ENCODE peak calls at places on chromosomes 2 and 18, in four cellular contexts. C, B, A and I are unnamed samples.

GRCh38 chr2:99827296-99827999 is 314.9 kb downstream of the AFF3 start:
- DNase-seq in C (no peak), B (no peak), A (no peak), I (no peak)

GRCh38 chr2:144414324-144414845 is 105.5 kb downstream of the ZEB2 start:
- DNase-seq in C (no peak), B (no peak), A (no peak), I (no peak)

GRCh38 chr2:96359310-96359709 is 23.7 kb downstream of the NCAPH start:
- DNase-seq in C (no peak), B (no peak), A (no peak), I (no peak)

GRCh38 chr18:7908686-7909299 is 341.7 kb downstream of the PTPRM start:
- DNase-seq in C (no peak), B (no peak), A (no peak), I (no peak)

GRCh38 chr2:85231952-85232351 is 95.8 kb downstream of the TGOLN2 start:
- DNase-seq in C (no peak), B (no peak), A (no peak), I (no peak)

GRCh38 chr2:37675006-37675405 is 3.6 kb upstream of the CDC42EP3 start:
- DNase-seq in C (no peak), B (no peak), A (no peak), I (no peak)

GRCh38 chr2:213013979-213014378 is 137.4 kb downstream of the IKZF2 start:
- DNase-seq in C (no peak), B (no peak), A (no peak), I (no peak)

GRCh38 chr2:180873219-180873618 is 107.2 kb upstream of the UBE2E3 start:
- DNase-seq in C (no peak), B (no peak), A (no peak), I (no peak)

GRCh38 chr2:242027676-242028450 is 158.3 kb downstream of the RTP5 start:
- DNase-seq in C (no peak), B (no peak), A (no peak), I (no peak)

GRCh38 chr2:72780483-72780882 is 45.4 kb downstream of the EXOC6B start:
- DNase-seq in C (peak), B (no peak), A (no peak), I (no peak)

GRCh38 chr2:45928946-45929345 is 277.5 kb downstream of the PRKCE start:
- DNase-seq in C (no peak), B (no peak), A (no peak), I (no peak)

GRCh38 chr2:60560734-60561649 is 7.5 kb upstream of the BCL11A start:
- DNase-seq in C (peak), B (no peak), A (peak), I (no peak)

GRCh38 chr2:113117594-113118262 is 9.7 kb upstream of the IL1RN start:
- DNase-seq in C (no peak), B (no peak), A (peak), I (no peak)

GRCh38 chr18:28175930-28176673 is 828 bp downstream of the CDH2 start:
- DNase-seq in C (no peak), B (no peak), A (no peak), I (no peak)

GRCh38 chr2:102789349-102790085 is 27.7 kb downstream of the TMEM182 start:
- DNase-seq in C (no peak), B (no peak), A (no peak), I (no peak)

GRCh38 chr2:70668432-70668831 is 99.6 kb downstream of the ADD2 start:
- DNase-seq in C (no peak), B (no peak), A (no peak), I (no peak)

GRCh38 chr2:174553811-174554493 is 43.7 kb downstream of the WIPF1 start:
- DNase-seq in C (no peak), B (no peak), A (no peak), I (no peak)

GRCh38 chr2:85436836-85437487 is 18.4 kb downstream of the SH2D6 start:
- DNase-seq in C (no peak), B (no peak), A (no peak), I (no peak)

GRCh38 chr2:197251576-197251975 is 59.0 kb downstream of the ANKRD44 start:
- DNase-seq in C (no peak), B (no peak), A (no peak), I (no peak)

DNA sequence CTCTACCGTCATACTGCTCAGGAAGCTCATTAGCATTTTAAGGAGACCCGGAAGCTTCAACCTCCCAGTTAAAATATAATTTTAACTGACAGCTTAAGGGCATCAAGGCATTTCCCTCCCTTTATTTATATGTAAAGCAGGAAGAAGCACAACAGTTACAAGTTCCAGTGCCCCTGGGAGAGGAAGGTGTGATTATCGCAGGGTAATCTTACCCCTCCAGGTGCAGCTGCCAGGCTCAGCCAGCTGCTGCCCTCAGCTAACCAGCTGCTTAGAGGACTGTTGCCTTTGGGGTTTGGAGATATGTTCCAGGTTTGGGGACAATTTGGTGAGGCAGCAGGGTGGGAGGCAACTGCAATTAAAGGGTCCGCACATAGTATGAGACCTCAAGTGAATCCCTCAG is 55.3 kb upstream of the SETBP1 start:
- DNase-seq in C (no peak), B (no peak), A (no peak), I (no peak)
- TF ChIP-seq TCF7L2 in C (no peak), B (no peak), A (no peak), I (no peak)

GRCh38 chr2:41937464-41937861 is 110.4 kb upstream of the PKDCC start:
- DNase-seq in C (no peak), B (no peak), A (no peak), I (no peak)

GRCh38 chr2:41941831-41942230 is 106.0 kb upstream of the PKDCC start:
- DNase-seq in C (no peak), B (no peak), A (no peak), I (no peak)

GRCh38 chr2:41940715-41941114 is 107.1 kb upstream of the PKDCC start:
- DNase-seq in C (no peak), B (no peak), A (peak), I (no peak)

GRCh38 chr2:41937921-41938708 is 109.7 kb upstream of the PKDCC start:
- DNase-seq in C (no peak), B (no peak), A (no peak), I (no peak)

DNA sequence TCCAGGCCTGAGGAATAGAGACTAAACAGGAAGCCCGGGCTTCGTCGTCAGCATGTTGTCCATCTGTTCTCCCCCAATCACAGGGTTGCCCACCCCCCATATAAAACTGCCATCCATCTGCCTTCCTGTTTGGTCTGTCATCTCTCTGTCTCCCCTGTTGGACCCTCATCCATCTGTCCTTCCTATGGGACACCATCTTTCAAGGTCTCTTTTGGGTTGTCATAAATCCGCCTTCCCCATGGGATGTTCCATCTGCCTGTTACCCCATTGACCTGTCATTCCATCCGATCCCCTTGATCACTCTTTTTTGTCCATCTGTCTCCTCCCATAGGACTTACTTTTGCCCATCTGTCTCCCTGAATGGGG is 108.4 kb upstream of the PKDCC start:
- DNase-seq in C (no peak), B (no peak), A (no peak), I (no peak)
- TF ChIP-seq REST in C (no peak), B (no peak), A (no peak), I (no peak)

DNA sequence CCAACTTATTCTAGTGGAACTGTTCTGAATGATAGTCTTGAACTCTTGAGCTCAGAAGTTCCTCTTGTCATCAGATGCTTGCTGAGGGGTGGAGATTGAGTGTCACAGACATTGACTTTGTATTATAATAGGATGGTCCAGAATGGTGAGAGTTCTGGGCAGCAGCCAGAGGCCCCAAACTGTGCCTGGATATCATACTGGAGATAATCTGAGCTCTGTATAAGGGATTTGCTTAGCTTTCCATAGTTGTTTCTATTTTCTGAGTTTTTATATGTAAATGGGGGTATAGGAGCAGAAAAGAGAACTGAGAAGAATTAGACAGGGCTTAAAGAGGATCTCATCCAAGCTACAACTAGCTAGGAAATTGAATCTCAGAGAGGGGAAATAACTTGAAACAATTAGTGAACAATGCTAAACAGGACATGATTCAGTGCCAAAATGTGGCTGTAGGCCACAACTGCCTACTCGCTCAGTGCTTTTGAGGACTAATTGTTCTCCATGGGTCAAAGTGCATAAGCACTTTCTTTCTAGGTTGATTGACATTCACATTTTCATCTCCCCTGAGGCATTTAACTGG is 10.1 kb upstream of the LCLAT1 start:
- DNase-seq in C (no peak), B (no peak), A (no peak), I (no peak)
- TF ChIP-seq TCF7L2 in C (no peak), B (no peak), A (no peak), I (no peak)

GRCh38 chr2:231512222-231512621 is 18.0 kb downstream of the NMUR1 start:
- DNase-seq in C (no peak), B (no peak), A (no peak), I (no peak)
- TF ChIP-seq REST in C (no peak), B (no peak), A (no peak), I (no peak)